ENCODE peak calls at places on chromosomes 3 and 15, in five cellular contexts. L is K562, I is A549, W is IMR-90, F is SK-N-SH. V is an unnamed sample.

GRCh38 chr3:178255315-178255714 is 280.9 kb upstream of the KCNMB2 start:
- DNase-seq in L (no peak), I (no peak), W (peak; percentile 34), F (no peak), V (no peak)

GRCh38 chr15:90142216-90143175 is 40.2 kb upstream of the IDH2 start:
- DNase-seq in L (peak; percentile 79), I (no peak), W (no peak), F (no peak), V (no peak)

GRCh38 chr3:138919304-138919703 is 27.6 kb downstream of the FOXL2 start:
- DNase-seq in L (no peak), I (no peak), W (no peak), F (no peak), V (peak; percentile 23)

GRCh38 chr15:40660686-40661085 is 34.3 kb upstream of the RAD51 start:
- DNase-seq in L (peak; percentile 37), I (no peak), W (no peak), F (no peak), V (no peak)

GRCh38 chr3:78613366-78614008 is 1154.3 kb downstream of the ROBO1 start:
- DNase-seq in L (no peak), I (no peak), W (no peak), F (no peak), V (no peak)

GRCh38 chr15:83581381-83581780 is 72.5 kb upstream of the ADAMTSL3 start:
- DNase-seq in L (no peak), I (no peak), W (no peak), F (no peak), V (no peak)

GRCh38 chr3:129554356-129555120 is 11.6 kb downstream of the H1-8 start:
- DNase-seq in L (no peak), I (no peak), W (no peak), F (no peak), V (no peak)

GRCh38 chr15:62896380-62896866 is 146.1 kb upstream of the TPM1 start:
- DNase-seq in L (no peak), I (peak; percentile 88), W (no peak), F (no peak), V (peak; percentile 39)

GRCh38 chr3:146638718-146639117 is 33.6 kb upstream of the PLSCR5 start:
- DNase-seq in L (peak; percentile 1), I (no peak), W (no peak), F (no peak), V (no peak)

GRCh38 chr3:184459355-184459754 is 79.5 kb downstream of the CHRD start:
- DNase-seq in L (no peak), I (no peak), W (peak; percentile 84), F (no peak), V (no peak)

GRCh38 chr3:141436180-141436579 is 50.6 kb upstream of the RASA2 start:
- DNase-seq in L (peak; percentile 58), I (no peak), W (no peak), F (no peak), V (no peak)

GRCh38 chr3:142853270-142854163 is 35.4 kb downstream of the PCOLCE2 start:
- DNase-seq in L (no peak), I (peak; percentile 78), W (peak; percentile 21), F (no peak), V (peak; percentile 71)

GRCh38 chr3:156628095-156628690 is 46.2 kb upstream of the TIPARP start:
- DNase-seq in L (no peak), I (no peak), W (peak; percentile 22), F (no peak), V (peak; percentile 60)

GRCh38 chr3:139117883-139118760 is 73.4 kb upstream of the PRR23C start:
- DNase-seq in L (no peak), I (no peak), W (no peak), F (no peak), V (no peak)

GRCh38 chr3:138114988-138115971 is at the start of gene DZIP1L:
- DNase-seq in L (peak; percentile 57), I (peak; percentile 57), W (peak; percentile 70), F (peak; percentile 90), V (peak; percentile 23)

GRCh38 chr15:99384992-99385669 is 133.8 kb downstream of the LRRC28 start:
- DNase-seq in L (peak; percentile 13), I (no peak), W (no peak), F (no peak), V (peak; percentile 75)

GRCh38 chr3:62036726-62037125 is 336.6 kb downstream of the FEZF2 start:
- DNase-seq in L (no peak), I (no peak), W (no peak), F (peak; percentile 10), V (no peak)

GRCh38 chr3:5304789-5305680 is 117.5 kb downstream of the EDEM1 start:
- DNase-seq in L (peak; percentile 70), I (peak; percentile 65), W (peak; percentile 44), F (peak; percentile 37), V (peak; percentile 34)

GRCh38 chr3:160140756-160141155 is 84.5 kb upstream of the C3orf80 start:
- DNase-seq in L (no peak), I (no peak), W (no peak), F (no peak), V (no peak)

GRCh38 chr15:77580991-77581682 is 51.6 kb downstream of the LINGO1 start:
- DNase-seq in L (no peak), I (no peak), W (no peak), F (no peak), V (no peak)

GRCh38 chr3:127718244-127718915 is 45.6 kb downstream of the ABTB1 start:
- DNase-seq in L (no peak), I (no peak), W (no peak), F (no peak), V (no peak)

GRCh38 chr3:50503947-50504346 is 513 bp upstream of the CACNA2D2 start:
- DNase-seq in L (no peak), I (no peak), W (no peak), F (no peak), V (no peak)

GRCh38 chr3:132587401-132587800 is 9.7 kb upstream of the ACKR4 start:
- DNase-seq in L (no peak), I (no peak), W (no peak), F (no peak), V (no peak)

GRCh38 chr15:58632789-58633188 is 116.7 kb downstream of the ADAM10 start:
- DNase-seq in L (no peak), I (no peak), W (peak; percentile 46), F (no peak), V (no peak)

GRCh38 chr3:172138792-172139507 is 99.6 kb downstream of the FNDC3B start:
- DNase-seq in L (peak; percentile 79), I (peak; percentile 57), W (peak; percentile 40), F (no peak), V (peak; percentile 70)

GRCh38 chr3:134642445-134643149 is 8.2 kb downstream of the KY start:
- DNase-seq in L (no peak), I (no peak), W (no peak), F (no peak), V (no peak)

GRCh38 chr3:72099331-72100061 is 314.5 kb upstream of the PROK2 start:
- DNase-seq in L (no peak), I (no peak), W (no peak), F (no peak), V (no peak)

GRCh38 chr3:161607056-161607455 is 110.4 kb downstream of the OTOL1 start:
- DNase-seq in L (no peak), I (no peak), W (no peak), F (no peak), V (no peak)

GRCh38 chr3:38264779-38265178 is 833 bp upstream of the SLC22A13 start:
- DNase-seq in L (peak; percentile 55), I (no peak), W (no peak), F (no peak), V (no peak)

GRCh38 chr15:73802336-73803105 is 49.4 kb upstream of the INSYN1 start:
- DNase-seq in L (no peak), I (no peak), W (no peak), F (no peak), V (no peak)

DNA sequence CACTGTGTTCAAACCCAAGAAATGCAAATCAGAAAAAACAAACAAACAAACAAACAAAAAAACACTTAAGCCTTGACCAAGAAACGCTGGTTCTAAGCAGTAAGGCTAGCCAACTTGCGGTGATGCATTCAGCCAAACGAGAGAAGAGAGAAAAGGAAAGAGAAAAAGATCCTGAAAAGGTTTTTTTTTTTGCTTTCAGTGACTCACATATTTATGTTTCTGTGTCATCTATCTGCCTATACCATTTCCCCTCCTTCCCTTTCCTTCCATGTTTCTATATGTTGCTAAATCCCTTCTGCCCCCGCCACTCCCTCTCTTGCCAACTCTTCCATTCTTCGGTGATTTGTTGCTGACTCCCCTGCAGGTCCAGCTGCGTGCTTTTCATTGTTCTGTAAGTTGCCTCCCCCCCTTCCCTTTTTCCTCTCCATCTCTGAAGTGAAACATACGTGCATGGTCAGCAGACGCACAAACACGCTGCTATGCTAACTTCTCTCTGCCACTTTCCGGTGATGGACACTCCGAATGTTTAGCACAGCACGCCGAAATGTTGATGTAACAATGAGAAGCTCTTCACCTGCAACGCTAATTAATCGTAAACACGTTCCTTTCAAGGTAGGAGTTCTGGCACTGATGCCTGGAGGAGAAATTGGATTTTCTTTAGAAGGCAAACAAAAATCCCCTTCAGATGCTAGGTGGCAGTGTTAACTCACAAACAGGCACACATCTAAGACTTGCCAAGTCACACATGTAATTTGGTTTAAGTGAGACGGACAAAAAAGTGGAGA is 154.5 kb downstream of the TUSC7 start:
- DNase-seq in L (peak; percentile 0), I (peak; percentile 51), W (peak; percentile 64), F (peak; percentile 21), V (peak; percentile 1)
- TF ChIP-seq SMC3 in L (no peak), I (peak; percentile 39), W (peak; percentile 30), F (peak; percentile 83), V (no peak)

GRCh38 chr3:149559989-149560388 is 85.5 kb downstream of the TM4SF4 start:
- DNase-seq in L (no peak), I (no peak), W (no peak), F (no peak), V (no peak)
- TF ChIP-seq SMC3 in L (no peak), I (no peak), W (no peak), F (no peak), V (no peak)

GRCh38 chr3:136957751-136958288 is at the start of gene IL20RB:
- DNase-seq in L (peak; percentile 57), I (peak; percentile 14), W (peak; percentile 61), F (no peak), V (no peak)

GRCh38 chr3:136960838-136961836 is 3.4 kb downstream of the IL20RB start:
- DNase-seq in L (no peak), I (no peak), W (no peak), F (no peak), V (no peak)

GRCh38 chr3:136958931-136959330 is 1.1 kb downstream of the IL20RB start:
- DNase-seq in L (no peak), I (no peak), W (no peak), F (no peak), V (no peak)

GRCh38 chr3:136956994-136957393 is 789 bp upstream of the IL20RB start:
- DNase-seq in L (no peak), I (no peak), W (no peak), F (no peak), V (no peak)

DNA sequence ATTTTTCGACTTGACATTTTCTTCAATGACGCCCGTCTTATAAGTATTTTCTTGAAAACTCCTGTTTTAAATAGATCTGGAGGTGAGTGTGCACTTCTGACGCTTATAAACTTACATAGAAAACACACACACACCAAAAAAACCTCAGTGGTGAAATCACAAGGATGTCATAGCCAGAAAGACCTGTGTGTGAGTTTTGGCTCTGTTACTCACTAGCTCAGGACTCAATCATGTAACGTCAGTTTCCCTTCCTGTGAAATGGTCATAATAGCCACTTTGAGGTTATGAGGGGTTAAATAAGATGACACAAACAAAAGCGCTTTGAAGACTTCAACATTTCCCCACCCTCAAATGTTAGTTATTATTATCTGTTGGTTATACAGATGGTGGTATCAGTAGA is 1.8 kb downstream of the IL20RB start:
- DNase-seq in L (no peak), I (no peak), W (no peak), F (no peak), V (no peak)
- TF ChIP-seq SMC3 in L (no peak), I (no peak), W (no peak), F (no peak), V (no peak)

GRCh38 chr15:65334586-65335231 is 30.2 kb downstream of the RNU5B-1 start:
- DNase-seq in L (no peak), I (no peak), W (no peak), F (peak; percentile 78), V (no peak)
- TF ChIP-seq SMC3 in L (no peak), I (no peak), W (no peak), F (no peak), V (no peak)